ENCODE peak calls at places on chromosomes 4 and X, in nine cellular contexts. W, E, R, B, F, Z, C, V and Y are unnamed samples.
A peak's percentile ranks its signal among the peaks of the same experiment; 100 is the strongest.

GRCh38 chrX:635428-636192 is 5.0 kb downstream of the SHOX start:
- DNase-seq in W (no peak), E (no peak), R (peak; percentile 18), B (no peak), F (no peak), Z (no peak), C (no peak), V (no peak), Y (no peak)

GRCh38 chr4:2761035-2761923 is 5.1 kb upstream of the TNIP2 start:
- DNase-seq in W (peak; percentile 50), E (peak; percentile 85), R (peak; percentile 69), B (no peak), F (peak; percentile 21), Z (no peak), C (no peak), V (no peak), Y (peak; percentile 77)

GRCh38 chrX:47529548-47529947 is 31.5 kb upstream of the ARAF start:
- DNase-seq in W (no peak), E (no peak), R (no peak), B (no peak), F (no peak), Z (no peak), C (no peak), V (no peak), Y (no peak)

GRCh38 chrX:38129366-38129765 is 91.3 kb downstream of the SRPX start:
- DNase-seq in W (no peak), E (no peak), R (no peak), B (no peak), F (no peak), Z (no peak), C (no peak), V (no peak), Y (no peak)

GRCh38 chr4:24999392-25000104 is 31.2 kb downstream of the LGI2 start:
- DNase-seq in W (no peak), E (no peak), R (no peak), B (no peak), F (peak; percentile 76), Z (no peak), C (no peak), V (no peak), Y (no peak)

GRCh38 chr4:69730002-69730401 is 30.4 kb downstream of the SULT1B1 start:
- DNase-seq in W (no peak), E (no peak), R (no peak), B (no peak), F (no peak), Z (no peak), C (no peak), V (no peak), Y (no peak)

GRCh38 chr4:26520728-26521442 is 30.6 kb upstream of the CCKAR start:
- DNase-seq in W (no peak), E (no peak), R (no peak), B (peak; percentile 80), F (no peak), Z (no peak), C (no peak), V (no peak), Y (no peak)

GRCh38 chr4:42280327-42281095 is 116.8 kb upstream of the SHISA3 start:
- DNase-seq in W (no peak), E (no peak), R (no peak), B (no peak), F (peak; percentile 46), Z (no peak), C (peak; percentile 23), V (no peak), Y (no peak)

GRCh38 chr4:37889849-37890500 is 909 bp upstream of the TBC1D1 start:
- DNase-seq in W (no peak), E (peak; percentile 26), R (no peak), B (peak; percentile 88), F (peak; percentile 17), Z (peak; percentile 42), C (no peak), V (peak; percentile 24), Y (peak; percentile 47)

GRCh38 chr4:54359919-54360650 is 131.0 kb downstream of the PDGFRA start:
- DNase-seq in W (no peak), E (no peak), R (no peak), B (no peak), F (no peak), Z (no peak), C (no peak), V (no peak), Y (no peak)

GRCh38 chr4:123939621-123940020 is 543.0 kb downstream of the SPRY1 start:
- DNase-seq in W (no peak), E (no peak), R (no peak), B (no peak), F (peak; percentile 82), Z (no peak), C (no peak), V (no peak), Y (no peak)

GRCh38 chrX:133159205-133159604 is 58.9 kb downstream of the TFDP3 start:
- DNase-seq in W (no peak), E (peak; percentile 9), R (no peak), B (no peak), F (no peak), Z (no peak), C (no peak), V (no peak), Y (no peak)

GRCh38 chr4:54384563-54384962 is 155.5 kb downstream of the PDGFRA start:
- DNase-seq in W (no peak), E (peak; percentile 34), R (no peak), B (no peak), F (peak; percentile 42), Z (no peak), C (peak; percentile 25), V (peak; percentile 47), Y (no peak)

GRCh38 chrX:2664497-2664896 is 26.6 kb upstream of the CD99 start:
- DNase-seq in W (no peak), E (no peak), R (no peak), B (peak; percentile 38), F (peak; percentile 87), Z (peak; percentile 34), C (no peak), V (peak; percentile 69), Y (no peak)

GRCh38 chrX:133574716-133575115 is 159.4 kb upstream of the GPC4 start:
- DNase-seq in W (no peak), E (no peak), R (no peak), B (no peak), F (no peak), Z (no peak), C (no peak), V (no peak), Y (no peak)

GRCh38 chr4:783133-783541 is 42.8 kb downstream of the CPLX1 start:
- DNase-seq in W (no peak), E (no peak), R (no peak), B (no peak), F (no peak), Z (no peak), C (no peak), V (no peak), Y (no peak)

GRCh38 chr4:81446634-81447033 is 25.1 kb downstream of the RASGEF1B start:
- DNase-seq in W (no peak), E (no peak), R (no peak), B (no peak), F (no peak), Z (no peak), C (no peak), V (no peak), Y (no peak)

GRCh38 chr4:100431416-100431815 is 86.4 kb downstream of the EMCN start:
- DNase-seq in W (no peak), E (no peak), R (peak; percentile 45), B (no peak), F (no peak), Z (no peak), C (no peak), V (no peak), Y (no peak)

GRCh38 chrX:145405012-145405411 is 157.7 kb downstream of the SPANXN1 start:
- DNase-seq in W (no peak), E (no peak), R (no peak), B (no peak), F (peak; percentile 2), Z (no peak), C (peak; percentile 24), V (peak; percentile 40), Y (no peak)
- H3K9me3 ChIP-seq in W (no peaks in the 10 kb centered on the region), E (no peaks in the 10 kb centered on the region), R (no peaks in the 10 kb centered on the region), B (no peaks in the 10 kb centered on the region), F (no peaks in the 10 kb centered on the region), Z (no peaks in the 10 kb centered on the region), C (no peaks in the 10 kb centered on the region), V (no peaks in the 10 kb centered on the region), Y (peaks cover 5% of the 10 kb centered on the region)

GRCh38 chrX:135985974-135986312 is 708 bp downstream of the SLC9A6 start:
- DNase-seq in W (no peak), E (no peak), R (no peak), B (no peak), F (no peak), Z (no peak), C (no peak), V (no peak), Y (no peak)

GRCh38 chrX:135981662-135982061 is 3.6 kb upstream of the SLC9A6 start:
- DNase-seq in W (no peak), E (no peak), R (no peak), B (no peak), F (peak; percentile 18), Z (no peak), C (no peak), V (no peak), Y (no peak)

GRCh38 chrX:135982860-135983259 is 2.4 kb upstream of the SLC9A6 start:
- DNase-seq in W (no peak), E (no peak), R (no peak), B (no peak), F (no peak), Z (no peak), C (no peak), V (no peak), Y (no peak)

GRCh38 chrX:135985123-135985973 is at the start of gene SLC9A6:
- DNase-seq in W (peak; percentile 76), E (peak; percentile 81), R (peak; percentile 82), B (peak; percentile 69), F (peak; percentile 57), Z (peak; percentile 81), C (peak; percentile 61), V (peak; percentile 81), Y (peak; percentile 75)

GRCh38 chrX:135984220-135984619 is 1.0 kb upstream of the SLC9A6 start:
- DNase-seq in W (no peak), E (no peak), R (no peak), B (no peak), F (no peak), Z (no peak), C (no peak), V (no peak), Y (no peak)
- H3K4me3 ChIP-seq in W (peak overlapping the region; percentile 52), E (no peak overlapping the region), R (no peak overlapping the region), B (peak overlapping the region; percentile 72), F (no peak overlapping the region), Z (no peak overlapping the region), C (no peak overlapping the region), V (no peak overlapping the region), Y (no peak overlapping the region)

GRCh38 chr4:10120943-10121567 is 4.5 kb upstream of the WDR1 start:
- DNase-seq in W (no peak), E (no peak), R (no peak), B (no peak), F (no peak), Z (no peak), C (no peak), V (no peak), Y (no peak)
- H3K4me1 ChIP-seq in W (peaks cover 5% of the 10 kb centered on the region), E (peaks cover 11% of the 10 kb centered on the region), R (no peaks in the 10 kb centered on the region), B (no peaks in the 10 kb centered on the region), F (peaks cover 37% of the 10 kb centered on the region), Z (peaks cover 6% of the 10 kb centered on the region), C (peaks cover 5% of the 10 kb centered on the region), V (peaks cover 10% of the 10 kb centered on the region), Y (no peaks in the 10 kb centered on the region)

DNA sequence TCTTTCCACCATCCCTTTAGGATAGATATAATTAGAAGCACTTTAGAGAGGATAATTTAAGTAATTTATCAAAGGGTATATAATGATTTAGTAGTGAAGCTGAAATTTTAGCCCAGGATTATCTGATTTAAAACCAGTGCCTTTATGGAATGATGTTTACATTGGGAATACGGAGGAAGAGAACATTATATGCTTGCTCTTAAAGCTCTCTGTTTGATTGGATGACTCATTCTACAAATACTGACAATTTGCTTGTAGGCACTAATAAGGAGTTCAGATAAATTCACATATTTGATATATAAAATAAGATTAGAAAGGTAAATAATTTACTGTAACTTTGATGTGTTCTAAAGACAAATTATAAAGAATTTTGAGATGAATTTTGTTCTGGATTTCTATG is 84.7 kb downstream of the SH3BGRL start:
- DNase-seq in W (no peak), E (no peak), R (no peak), B (no peak), F (no peak), Z (no peak), C (no peak), V (no peak), Y (no peak)
- H3K9me3 ChIP-seq in W (peaks cover 7% of the 10 kb centered on the region), E (no peaks in the 10 kb centered on the region), R (no peaks in the 10 kb centered on the region), B (no peaks in the 10 kb centered on the region), F (no peaks in the 10 kb centered on the region), Z (no peaks in the 10 kb centered on the region), C (peaks cover 3% of the 10 kb centered on the region), V (no peaks in the 10 kb centered on the region), Y (no peaks in the 10 kb centered on the region)